ENCODE peak calls at places on chromosomes 5 and 9, in nine cellular contexts. One of them, this sample, is unnamed. For H3K4me1, the result is how much of the 10 kb centered on the place peaks cover.

GRCh38 chr5:96007051-96007450 is 45.4 kb upstream of the ELL2 start:
- DNase-seq in body of pancreas: no peak
- DNase-seq in HCT116: no peak
- DNase-seq in vagina: no peak
- DNase-seq in hepatocyte: no peak
- DNase-seq in PC-3: no peak
- DNase-seq in uterus: no peak
- DNase-seq in A549: no peak
- DNase-seq in spleen: no peak
- DNase-seq in this sample: no peak

GRCh38 chr5:57698785-57699184 is 216.2 kb upstream of the ACTBL2 start:
- DNase-seq in body of pancreas: no peak
- DNase-seq in HCT116: peak
- DNase-seq in vagina: no peak
- DNase-seq in hepatocyte: peak
- DNase-seq in PC-3: peak
- DNase-seq in uterus: no peak
- DNase-seq in A549: peak
- DNase-seq in spleen: no peak
- DNase-seq in this sample: no peak

GRCh38 chr9:82606761-82607382 is 456.1 kb downstream of the RASEF start:
- DNase-seq in body of pancreas: peak
- DNase-seq in HCT116: peak
- DNase-seq in vagina: no peak
- DNase-seq in hepatocyte: peak
- DNase-seq in PC-3: peak
- DNase-seq in uterus: peak
- DNase-seq in A549: peak
- DNase-seq in spleen: no peak
- DNase-seq in this sample: no peak

GRCh38 chr9:35919212-35920003 is 10.1 kb downstream of the SPAAR start:
- DNase-seq in body of pancreas: no peak
- DNase-seq in HCT116: no peak
- DNase-seq in vagina: no peak
- DNase-seq in hepatocyte: no peak
- DNase-seq in PC-3: no peak
- DNase-seq in uterus: no peak
- DNase-seq in A549: no peak
- DNase-seq in spleen: no peak
- DNase-seq in this sample: no peak

GRCh38 chr9:126327016-126327749 is 554 bp downstream of the MVB12B start:
- DNase-seq in body of pancreas: peak
- DNase-seq in HCT116: no peak
- DNase-seq in vagina: no peak
- DNase-seq in hepatocyte: no peak
- DNase-seq in PC-3: no peak
- DNase-seq in uterus: no peak
- DNase-seq in A549: peak
- DNase-seq in spleen: peak
- DNase-seq in this sample: no peak

GRCh38 chr5:80370394-80370793 is 37.5 kb upstream of the ZFYVE16 start:
- DNase-seq in body of pancreas: no peak
- DNase-seq in HCT116: no peak
- DNase-seq in vagina: no peak
- DNase-seq in hepatocyte: no peak
- DNase-seq in PC-3: no peak
- DNase-seq in uterus: no peak
- DNase-seq in A549: no peak
- DNase-seq in spleen: no peak
- DNase-seq in this sample: no peak

GRCh38 chr5:132663771-132664695 is 6.1 kb downstream of the IL13 start:
- DNase-seq in body of pancreas: no peak
- DNase-seq in HCT116: no peak
- DNase-seq in vagina: no peak
- DNase-seq in hepatocyte: peak
- DNase-seq in PC-3: no peak
- DNase-seq in uterus: no peak
- DNase-seq in A549: no peak
- DNase-seq in spleen: peak
- DNase-seq in this sample: no peak

GRCh38 chr5:142206801-142207200 is 98.2 kb downstream of the NDFIP1 start:
- DNase-seq in body of pancreas: no peak
- DNase-seq in HCT116: peak
- DNase-seq in vagina: no peak
- DNase-seq in hepatocyte: no peak
- DNase-seq in PC-3: peak
- DNase-seq in uterus: no peak
- DNase-seq in A549: no peak
- DNase-seq in spleen: peak
- DNase-seq in this sample: no peak

GRCh38 chr5:128566170-128566569 is 28.1 kb upstream of the FBN2 start:
- DNase-seq in body of pancreas: no peak
- DNase-seq in HCT116: no peak
- DNase-seq in vagina: no peak
- DNase-seq in hepatocyte: no peak
- DNase-seq in PC-3: no peak
- DNase-seq in uterus: no peak
- DNase-seq in A549: no peak
- DNase-seq in spleen: no peak
- DNase-seq in this sample: no peak

GRCh38 chr9:14627513-14627912 is 65.7 kb downstream of the ZDHHC21 start:
- DNase-seq in body of pancreas: no peak
- DNase-seq in HCT116: no peak
- DNase-seq in vagina: no peak
- DNase-seq in hepatocyte: no peak
- DNase-seq in PC-3: no peak
- DNase-seq in uterus: no peak
- DNase-seq in A549: no peak
- DNase-seq in spleen: no peak
- DNase-seq in this sample: no peak

GRCh38 chr9:85027870-85028269 is 358.3 kb downstream of the NTRK2 start:
- DNase-seq in body of pancreas: no peak
- DNase-seq in HCT116: no peak
- DNase-seq in vagina: no peak
- DNase-seq in hepatocyte: no peak
- DNase-seq in PC-3: no peak
- DNase-seq in uterus: no peak
- DNase-seq in A549: no peak
- DNase-seq in spleen: no peak
- DNase-seq in this sample: no peak

GRCh38 chr5:142426129-142426641 is 101.4 kb upstream of the SPRY4 start:
- DNase-seq in body of pancreas: peak
- DNase-seq in HCT116: no peak
- DNase-seq in vagina: no peak
- DNase-seq in hepatocyte: no peak
- DNase-seq in PC-3: peak
- DNase-seq in uterus: peak
- DNase-seq in A549: no peak
- DNase-seq in spleen: no peak
- DNase-seq in this sample: no peak

GRCh38 chr5:77864997-77865396 is 88.9 kb upstream of the TBCA start:
- DNase-seq in body of pancreas: no peak
- DNase-seq in HCT116: no peak
- DNase-seq in vagina: no peak
- DNase-seq in hepatocyte: no peak
- DNase-seq in PC-3: no peak
- DNase-seq in uterus: no peak
- DNase-seq in A549: no peak
- DNase-seq in spleen: peak
- DNase-seq in this sample: no peak

GRCh38 chr5:168001311-168001710 is 290.1 kb upstream of the WWC1 start:
- DNase-seq in body of pancreas: no peak
- DNase-seq in HCT116: no peak
- DNase-seq in vagina: no peak
- DNase-seq in hepatocyte: no peak
- DNase-seq in PC-3: no peak
- DNase-seq in uterus: no peak
- DNase-seq in A549: no peak
- DNase-seq in spleen: no peak
- DNase-seq in this sample: no peak

GRCh38 chr5:167995844-167996400 is 295.5 kb upstream of the WWC1 start:
- DNase-seq in body of pancreas: no peak
- DNase-seq in HCT116: no peak
- DNase-seq in vagina: no peak
- DNase-seq in hepatocyte: no peak
- DNase-seq in PC-3: no peak
- DNase-seq in uterus: no peak
- DNase-seq in A549: no peak
- DNase-seq in spleen: no peak
- DNase-seq in this sample: no peak

GRCh38 chr5:168002116-168002515 is 289.3 kb upstream of the WWC1 start:
- DNase-seq in body of pancreas: no peak
- DNase-seq in HCT116: no peak
- DNase-seq in vagina: no peak
- DNase-seq in hepatocyte: no peak
- DNase-seq in PC-3: no peak
- DNase-seq in uterus: no peak
- DNase-seq in A549: no peak
- DNase-seq in spleen: no peak
- DNase-seq in this sample: no peak

GRCh38 chr5:167999182-167999581 is 292.3 kb upstream of the WWC1 start:
- DNase-seq in body of pancreas: no peak
- DNase-seq in HCT116: no peak
- DNase-seq in vagina: no peak
- DNase-seq in hepatocyte: peak
- DNase-seq in PC-3: no peak
- DNase-seq in uterus: no peak
- DNase-seq in A549: no peak
- DNase-seq in spleen: no peak
- DNase-seq in this sample: no peak

GRCh38 chr5:167998148-167998767 is 293.2 kb upstream of the WWC1 start:
- DNase-seq in body of pancreas: no peak
- DNase-seq in HCT116: no peak
- DNase-seq in vagina: no peak
- DNase-seq in hepatocyte: no peak
- DNase-seq in PC-3: no peak
- DNase-seq in uterus: no peak
- DNase-seq in A549: no peak
- DNase-seq in spleen: no peak
- DNase-seq in this sample: no peak
- TF ChIP-seq CTCF in body of pancreas: no peak
- TF ChIP-seq CTCF in HCT116: no peak
- TF ChIP-seq CTCF in vagina: no peak
- TF ChIP-seq CTCF in hepatocyte: no peak
- TF ChIP-seq CTCF in PC-3: no peak
- TF ChIP-seq CTCF in uterus: no peak
- TF ChIP-seq CTCF in A549: no peak
- TF ChIP-seq CTCF in spleen: no peak
- TF ChIP-seq CTCF in this sample: no peak

GRCh38 chr5:67092447-67093023 is 104.1 kb downstream of the CD180 start:
- DNase-seq in body of pancreas: no peak
- DNase-seq in HCT116: no peak
- DNase-seq in vagina: no peak
- DNase-seq in hepatocyte: no peak
- DNase-seq in PC-3: peak
- DNase-seq in uterus: no peak
- DNase-seq in A549: no peak
- DNase-seq in spleen: no peak
- DNase-seq in this sample: no peak

GRCh38 chr5:67095346-67095871 is 101.2 kb downstream of the CD180 start:
- DNase-seq in body of pancreas: peak
- DNase-seq in HCT116: no peak
- DNase-seq in vagina: no peak
- DNase-seq in hepatocyte: peak
- DNase-seq in PC-3: no peak
- DNase-seq in uterus: peak
- DNase-seq in A549: no peak
- DNase-seq in spleen: no peak
- DNase-seq in this sample: peak

GRCh38 chr5:67090593-67090992 is 106.0 kb downstream of the CD180 start:
- DNase-seq in body of pancreas: no peak
- DNase-seq in HCT116: no peak
- DNase-seq in vagina: no peak
- DNase-seq in hepatocyte: no peak
- DNase-seq in PC-3: no peak
- DNase-seq in uterus: no peak
- DNase-seq in A549: no peak
- DNase-seq in spleen: no peak
- DNase-seq in this sample: no peak

GRCh38 chr5:67093259-67093658 is 103.3 kb downstream of the CD180 start:
- DNase-seq in body of pancreas: no peak
- DNase-seq in HCT116: no peak
- DNase-seq in vagina: no peak
- DNase-seq in hepatocyte: no peak
- DNase-seq in PC-3: no peak
- DNase-seq in uterus: no peak
- DNase-seq in A549: no peak
- DNase-seq in spleen: no peak
- DNase-seq in this sample: no peak

GRCh38 chr5:67094476-67095300 is 101.9 kb downstream of the CD180 start:
- DNase-seq in body of pancreas: no peak
- DNase-seq in HCT116: no peak
- DNase-seq in vagina: no peak
- DNase-seq in hepatocyte: no peak
- DNase-seq in PC-3: no peak
- DNase-seq in uterus: peak
- DNase-seq in A549: no peak
- DNase-seq in spleen: no peak
- DNase-seq in this sample: no peak
- H3K4me1 ChIP-seq in body of pancreas: under half
- H3K4me1 ChIP-seq in HCT116: under half
- H3K4me1 ChIP-seq in vagina: under half
- H3K4me1 ChIP-seq in hepatocyte: under half
- H3K4me1 ChIP-seq in PC-3: under half
- H3K4me1 ChIP-seq in uterus: under half
- H3K4me1 ChIP-seq in A549: under half
- H3K4me1 ChIP-seq in spleen: under half
- H3K4me1 ChIP-seq in this sample: half or more

GRCh38 chr5:172162348-172162747 is 25.7 kb downstream of the STK10 start:
- DNase-seq in body of pancreas: no peak
- DNase-seq in HCT116: no peak
- DNase-seq in vagina: no peak
- DNase-seq in hepatocyte: no peak
- DNase-seq in PC-3: peak
- DNase-seq in uterus: no peak
- DNase-seq in A549: no peak
- DNase-seq in spleen: no peak
- DNase-seq in this sample: no peak
- TF ChIP-seq CTCF in body of pancreas: no peak
- TF ChIP-seq CTCF in HCT116: no peak
- TF ChIP-seq CTCF in vagina: no peak
- TF ChIP-seq CTCF in hepatocyte: peak
- TF ChIP-seq CTCF in PC-3: peak
- TF ChIP-seq CTCF in uterus: no peak
- TF ChIP-seq CTCF in A549: no peak
- TF ChIP-seq CTCF in spleen: no peak
- TF ChIP-seq CTCF in this sample: no peak

DNA sequence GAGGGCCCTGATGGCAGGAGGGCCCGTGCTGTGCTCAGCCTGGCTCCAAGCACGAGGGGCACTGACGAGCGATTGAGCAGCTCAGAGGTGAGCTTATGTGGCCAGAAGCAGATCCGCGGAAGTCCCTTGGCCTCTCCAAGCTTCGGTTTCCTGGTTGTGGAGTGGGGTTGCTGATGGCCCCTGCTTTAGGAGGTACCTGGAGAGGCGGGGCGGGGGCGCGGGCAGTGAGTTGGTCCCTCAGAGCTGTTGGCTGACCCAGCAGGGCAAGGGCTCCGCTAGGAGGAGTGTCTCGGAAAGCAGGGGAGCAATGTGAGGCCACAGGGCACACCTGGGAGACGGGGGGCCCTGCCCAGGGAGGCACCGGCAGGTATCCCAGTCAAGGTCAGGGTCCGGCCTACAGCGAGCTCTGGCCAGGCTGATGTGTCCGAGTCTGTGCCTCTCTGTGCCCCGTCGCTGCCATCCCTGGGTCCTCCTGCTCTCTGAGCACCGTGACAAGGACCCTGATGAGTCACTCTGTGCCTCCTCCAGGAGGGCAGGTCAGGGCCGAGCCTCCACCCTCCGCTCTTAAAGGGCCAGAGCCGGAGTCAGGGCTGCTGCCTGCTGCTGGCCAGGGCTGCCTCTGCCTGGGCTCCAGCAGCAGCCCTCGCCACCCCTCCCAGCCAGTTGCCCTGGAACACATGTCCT is 14.8 kb downstream of the NCS1 start:
- DNase-seq in body of pancreas: peak
- DNase-seq in HCT116: peak
- DNase-seq in vagina: no peak
- DNase-seq in hepatocyte: peak
- DNase-seq in PC-3: peak
- DNase-seq in uterus: peak
- DNase-seq in A549: peak
- DNase-seq in spleen: no peak
- DNase-seq in this sample: no peak
- H3K4me1 ChIP-seq in body of pancreas: under half
- H3K4me1 ChIP-seq in HCT116: under half
- H3K4me1 ChIP-seq in vagina: half or more
- H3K4me1 ChIP-seq in hepatocyte: under half
- H3K4me1 ChIP-seq in PC-3: under half
- H3K4me1 ChIP-seq in uterus: under half
- H3K4me1 ChIP-seq in A549: under half
- H3K4me1 ChIP-seq in spleen: under half
- H3K4me1 ChIP-seq in this sample: half or more